ENCODE peak calls at places on chromosomes 3 and 15, in four cellular contexts. One of them, this sample, is unnamed.

GRCh38 chr3:172675371-172676193 is 35.3 kb downstream of the NCEH1 start:
- DNase-seq in AG04449: no peak
- DNase-seq in cardiac fibroblast: peak
- DNase-seq in neural crest cell: no peak
- DNase-seq in this sample: no peak

GRCh38 chr3:13145826-13146642 is 72.8 kb upstream of the IQSEC1 start:
- DNase-seq in neural crest cell: no peak
- DNase-seq in cardiac fibroblast: no peak
- DNase-seq in AG04449: no peak
- DNase-seq in this sample: no peak

GRCh38 chr3:45682311-45682710 is 6.9 kb upstream of the SACM1L start:
- DNase-seq in AG04449: no peak
- DNase-seq in cardiac fibroblast: no peak
- DNase-seq in neural crest cell: no peak
- DNase-seq in this sample: no peak

GRCh38 chr3:168457973-168458539 is 362.3 kb upstream of the GOLIM4 start:
- DNase-seq in cardiac fibroblast: no peak
- DNase-seq in AG04449: no peak
- DNase-seq in neural crest cell: no peak
- DNase-seq in this sample: no peak

GRCh38 chr15:70190965-70191364 is 93.2 kb upstream of the TLE3 start:
- DNase-seq in AG04449: no peak
- DNase-seq in cardiac fibroblast: no peak
- DNase-seq in neural crest cell: no peak
- DNase-seq in this sample: no peak

GRCh38 chr3:93961026-93961425 is 12.7 kb downstream of the PROS1 start:
- DNase-seq in neural crest cell: no peak
- DNase-seq in cardiac fibroblast: no peak
- DNase-seq in AG04449: no peak
- DNase-seq in this sample: no peak

GRCh38 chr3:176953106-176954080 is 243.9 kb downstream of the TBL1XR1 start:
- DNase-seq in AG04449: peak
- DNase-seq in neural crest cell: no peak
- DNase-seq in cardiac fibroblast: peak
- DNase-seq in this sample: peak

GRCh38 chr3:48397767-48398681 is 26.0 kb downstream of the FBXW12 start:
- DNase-seq in AG04449: no peak
- DNase-seq in cardiac fibroblast: no peak
- DNase-seq in neural crest cell: no peak
- DNase-seq in this sample: no peak

GRCh38 chr15:35450492-35450891 is 95.5 kb downstream of the DPH6 start:
- DNase-seq in neural crest cell: no peak
- DNase-seq in AG04449: peak
- DNase-seq in cardiac fibroblast: peak
- DNase-seq in this sample: peak

GRCh38 chr3:56926513-56927282 is 124.9 kb upstream of the ARHGEF3 start:
- DNase-seq in AG04449: peak
- DNase-seq in cardiac fibroblast: peak
- DNase-seq in neural crest cell: no peak
- DNase-seq in this sample: peak

GRCh38 chr3:190024912-190025311 is 95.8 kb downstream of the P3H2 start:
- DNase-seq in cardiac fibroblast: peak
- DNase-seq in AG04449: no peak
- DNase-seq in neural crest cell: no peak
- DNase-seq in this sample: no peak

GRCh38 chr3:70310809-70311208 is 1.6 kb downstream of the MDFIC2 start:
- DNase-seq in cardiac fibroblast: no peak
- DNase-seq in neural crest cell: no peak
- DNase-seq in AG04449: no peak
- DNase-seq in this sample: no peak

GRCh38 chr3:126959921-126960603 is 22.9 kb upstream of the PLXNA1 start:
- DNase-seq in neural crest cell: no peak
- DNase-seq in cardiac fibroblast: peak
- DNase-seq in AG04449: no peak
- DNase-seq in this sample: peak

GRCh38 chr3:140917769-140918168 is 23.9 kb upstream of the SLC25A36 start:
- DNase-seq in cardiac fibroblast: no peak
- DNase-seq in neural crest cell: no peak
- DNase-seq in AG04449: no peak
- DNase-seq in this sample: no peak

GRCh38 chr3:142849148-142849547 is 39.7 kb downstream of the PCOLCE2 start:
- DNase-seq in neural crest cell: no peak
- DNase-seq in cardiac fibroblast: no peak
- DNase-seq in AG04449: no peak
- DNase-seq in this sample: no peak

GRCh38 chr3:142846779-142847577 is 41.9 kb downstream of the PCOLCE2 start:
- DNase-seq in neural crest cell: no peak
- DNase-seq in cardiac fibroblast: no peak
- DNase-seq in AG04449: no peak
- DNase-seq in this sample: no peak

DNA sequence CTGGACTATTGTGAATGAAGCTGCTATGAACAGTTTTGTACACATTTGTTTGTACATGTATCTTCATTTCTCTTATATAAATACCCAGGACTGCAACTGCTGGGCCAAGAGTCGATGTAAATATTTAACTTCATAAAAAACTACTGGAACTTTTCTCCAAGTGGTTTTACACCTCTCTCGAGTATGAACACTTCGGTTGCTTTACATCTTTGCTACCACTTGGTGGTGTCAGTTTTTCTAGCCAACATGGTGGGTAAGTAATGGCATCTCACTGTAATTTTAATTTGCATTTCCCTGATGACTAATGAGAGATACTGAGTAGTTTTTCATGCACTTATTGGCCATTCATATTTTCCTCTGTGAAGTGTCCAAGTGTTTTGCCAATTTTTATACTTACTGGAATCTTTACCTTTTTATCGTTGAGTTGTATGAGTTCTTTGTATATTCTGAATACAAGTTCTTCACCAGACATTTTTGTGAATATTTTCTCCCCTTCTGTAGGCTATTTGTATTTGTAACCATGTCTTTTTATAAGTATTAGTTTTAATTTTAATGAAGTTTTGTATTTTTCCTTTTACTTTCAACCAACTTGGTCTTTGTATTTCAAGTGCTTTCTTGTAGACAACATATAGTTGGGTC is 44.4 kb downstream of the PCOLCE2 start:
- DNase-seq in cardiac fibroblast: peak
- DNase-seq in AG04449: no peak
- DNase-seq in neural crest cell: no peak
- DNase-seq in this sample: peak
- TF ChIP-seq CTCF in cardiac fibroblast: peak
- TF ChIP-seq CTCF in AG04449: peak
- TF ChIP-seq CTCF in neural crest cell: peak
- TF ChIP-seq CTCF in this sample: peak

GRCh38 chr3:192409838-192410683 is 317.3 kb downstream of the FGF12 start:
- DNase-seq in neural crest cell: peak
- DNase-seq in cardiac fibroblast: peak
- DNase-seq in AG04449: no peak
- DNase-seq in this sample: no peak

GRCh38 chr3:192409203-192409837 is 318.0 kb downstream of the FGF12 start:
- DNase-seq in cardiac fibroblast: peak
- DNase-seq in AG04449: no peak
- DNase-seq in neural crest cell: peak
- DNase-seq in this sample: no peak

GRCh38 chr3:192408721-192409151 is 318.6 kb downstream of the FGF12 start:
- DNase-seq in AG04449: no peak
- DNase-seq in cardiac fibroblast: peak
- DNase-seq in neural crest cell: peak
- DNase-seq in this sample: no peak

GRCh38 chr3:192410684-192410960 is 316.7 kb downstream of the FGF12 start:
- DNase-seq in neural crest cell: no peak
- DNase-seq in cardiac fibroblast: no peak
- DNase-seq in AG04449: no peak
- DNase-seq in this sample: no peak

GRCh38 chr3:192408007-192408655 is 319.2 kb downstream of the FGF12 start:
- DNase-seq in cardiac fibroblast: peak
- DNase-seq in AG04449: no peak
- DNase-seq in neural crest cell: peak
- DNase-seq in this sample: no peak
- TF ChIP-seq CTCF in cardiac fibroblast: no peak
- TF ChIP-seq CTCF in AG04449: no peak
- TF ChIP-seq CTCF in neural crest cell: no peak
- TF ChIP-seq CTCF in this sample: no peak

GRCh38 chr3:14402304-14402811 is at the start of gene SLC6A6:
- DNase-seq in neural crest cell: peak
- DNase-seq in AG04449: peak
- DNase-seq in cardiac fibroblast: peak
- DNase-seq in this sample: peak
- TF ChIP-seq CTCF in neural crest cell: peak
- TF ChIP-seq CTCF in AG04449: peak
- TF ChIP-seq CTCF in cardiac fibroblast: peak
- TF ChIP-seq CTCF in this sample: peak

GRCh38 chr3:54951405-54951804 is 23.5 kb upstream of the LRTM1 start:
- DNase-seq in AG04449: peak
- DNase-seq in cardiac fibroblast: peak
- DNase-seq in neural crest cell: peak
- DNase-seq in this sample: peak
- TF ChIP-seq CTCF in AG04449: peak
- TF ChIP-seq CTCF in cardiac fibroblast: peak
- TF ChIP-seq CTCF in neural crest cell: peak
- TF ChIP-seq CTCF in this sample: peak

DNA sequence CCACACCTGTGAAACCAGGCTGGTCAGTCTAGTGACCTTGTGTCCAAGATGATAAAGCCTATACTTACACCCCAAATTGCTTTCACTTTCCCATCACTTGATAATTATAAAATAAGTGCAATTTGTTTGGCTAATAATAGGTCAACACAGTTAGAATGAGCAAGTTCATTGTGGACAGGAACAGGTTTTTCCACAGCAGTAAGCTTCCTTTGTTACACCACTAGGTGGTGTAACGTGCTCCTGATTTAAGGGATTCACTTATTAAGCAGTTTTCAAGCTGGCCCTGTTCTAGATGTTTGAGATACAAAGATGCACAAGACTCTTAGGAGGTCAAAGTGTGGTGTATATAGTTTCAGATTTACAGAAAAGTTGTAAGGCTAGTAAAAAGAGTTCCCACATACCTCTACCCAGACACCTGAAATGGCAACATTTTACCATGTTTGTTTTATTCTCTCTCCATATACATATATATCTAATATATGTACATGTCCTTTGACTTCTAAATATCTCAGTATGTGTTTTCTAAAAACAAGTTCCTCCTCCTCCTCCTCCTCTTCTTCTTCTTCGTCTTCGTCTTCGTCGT is 6.8 kb upstream of the MFSD1 start:
- DNase-seq in neural crest cell: no peak
- DNase-seq in AG04449: no peak
- DNase-seq in cardiac fibroblast: peak
- DNase-seq in this sample: no peak
- TF ChIP-seq CTCF in neural crest cell: peak
- TF ChIP-seq CTCF in AG04449: peak
- TF ChIP-seq CTCF in cardiac fibroblast: peak
- TF ChIP-seq CTCF in this sample: peak

GRCh38 chr3:27657871-27658270 is 64.3 kb downstream of the EOMES start:
- DNase-seq in cardiac fibroblast: peak
- DNase-seq in neural crest cell: no peak
- DNase-seq in AG04449: no peak
- DNase-seq in this sample: no peak

GRCh38 chr3:27661813-27662212 is 60.3 kb downstream of the EOMES start:
- DNase-seq in neural crest cell: no peak
- DNase-seq in AG04449: no peak
- DNase-seq in cardiac fibroblast: no peak
- DNase-seq in this sample: no peak

GRCh38 chr3:27658741-27659140 is 63.4 kb downstream of the EOMES start:
- DNase-seq in cardiac fibroblast: no peak
- DNase-seq in AG04449: no peak
- DNase-seq in neural crest cell: no peak
- DNase-seq in this sample: no peak

GRCh38 chr3:27657404-27657803 is 64.7 kb downstream of the EOMES start:
- DNase-seq in cardiac fibroblast: peak
- DNase-seq in AG04449: no peak
- DNase-seq in neural crest cell: no peak
- DNase-seq in this sample: no peak

DNA sequence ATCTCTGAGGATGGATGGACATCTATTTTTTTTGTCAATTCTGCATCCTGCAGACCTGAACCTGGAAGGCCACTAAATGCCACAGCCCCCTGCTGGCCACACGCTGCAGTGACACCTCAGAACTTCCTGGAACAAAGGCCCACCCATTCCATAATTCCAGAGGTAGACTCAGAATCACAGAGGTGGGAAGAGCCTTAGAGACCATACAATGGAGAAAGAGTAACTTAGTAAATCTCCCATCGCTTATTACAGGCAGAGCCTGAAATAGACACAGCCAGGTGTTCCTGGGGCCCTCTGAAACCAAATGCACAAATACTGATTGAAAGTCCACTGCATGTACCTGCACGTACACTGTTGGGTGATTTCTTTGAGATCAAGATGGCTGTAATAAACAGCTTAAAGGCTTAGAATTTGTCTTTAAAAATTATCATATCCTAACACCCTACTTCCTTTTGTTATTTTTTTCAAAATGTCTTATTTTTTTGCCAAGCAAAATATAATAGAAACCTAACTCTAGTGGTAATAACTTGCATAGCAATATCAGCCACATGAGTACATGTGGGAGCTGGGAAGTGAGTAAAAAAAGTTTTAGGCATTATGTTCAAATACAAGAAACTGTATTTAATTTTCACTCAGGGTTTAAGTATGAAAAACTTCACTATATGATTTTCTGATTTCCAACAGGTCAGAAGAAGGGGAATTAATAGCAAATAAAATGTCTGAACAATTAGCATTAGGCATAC is 62.7 kb downstream of the EOMES start:
- DNase-seq in AG04449: no peak
- DNase-seq in neural crest cell: peak
- DNase-seq in cardiac fibroblast: peak
- DNase-seq in this sample: no peak
- TF ChIP-seq CTCF in AG04449: peak
- TF ChIP-seq CTCF in neural crest cell: peak
- TF ChIP-seq CTCF in cardiac fibroblast: peak
- TF ChIP-seq CTCF in this sample: peak

DNA sequence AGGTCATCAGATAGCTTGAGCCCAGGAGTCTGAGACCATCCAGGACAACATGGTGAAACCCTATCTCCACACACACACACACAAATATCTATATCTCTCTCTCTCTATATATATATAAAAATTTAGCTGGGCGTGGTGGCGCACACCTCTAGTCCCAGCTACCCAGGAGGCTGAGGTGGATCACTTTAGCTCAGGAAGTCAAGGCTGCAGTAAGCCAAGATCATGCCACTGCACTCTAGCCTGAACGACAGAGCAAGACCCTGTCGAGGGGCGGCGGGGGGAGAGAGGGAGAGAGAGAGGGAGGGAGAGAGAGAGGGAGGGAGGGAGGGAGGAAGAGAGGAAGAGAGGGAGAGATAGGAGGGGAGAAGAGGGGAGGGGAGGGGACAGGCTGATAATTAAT is 28.0 kb downstream of the PLA2G4F start:
- DNase-seq in cardiac fibroblast: no peak
- DNase-seq in AG04449: no peak
- DNase-seq in neural crest cell: no peak
- DNase-seq in this sample: no peak
- TF ChIP-seq CTCF in cardiac fibroblast: no peak
- TF ChIP-seq CTCF in AG04449: no peak
- TF ChIP-seq CTCF in neural crest cell: no peak
- TF ChIP-seq CTCF in this sample: no peak

DNA sequence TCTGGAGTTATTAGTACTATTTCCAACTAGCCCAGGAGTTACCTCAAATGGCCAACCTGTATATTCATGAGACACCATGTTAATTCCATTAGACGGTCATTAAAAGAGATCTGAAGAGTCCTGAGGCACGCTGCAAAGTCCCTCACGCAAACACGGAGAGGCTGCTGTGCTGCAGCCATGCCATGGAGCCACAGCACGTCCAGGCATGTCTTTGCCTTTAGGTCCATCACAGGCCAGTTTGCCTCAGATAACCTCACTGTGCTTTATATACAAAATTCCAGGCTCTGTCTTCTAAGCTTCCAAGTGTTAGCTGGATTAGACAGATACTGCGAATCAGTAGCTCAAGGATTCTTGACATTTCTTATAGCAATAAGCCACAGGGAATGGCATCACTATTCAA is 9.8 kb upstream of the PLAAT1 start:
- DNase-seq in neural crest cell: no peak
- DNase-seq in AG04449: no peak
- DNase-seq in cardiac fibroblast: no peak
- DNase-seq in this sample: no peak
- TF ChIP-seq CTCF in neural crest cell: no peak
- TF ChIP-seq CTCF in AG04449: no peak
- TF ChIP-seq CTCF in cardiac fibroblast: no peak
- TF ChIP-seq CTCF in this sample: no peak